ENCODE peak calls at places on chromosomes 7 and 10, in four cellular contexts. M is posterior cingulate gyrus; D is stimulated activated CD4-positive, alpha-beta T cell treated with anti-CD3 and anti-CD28 coated beads, TNF-alpha, amount 100 ng/mL, for 24 hours; Y is NCI-H1105 treated with DMSO at 0.1 percent for 48 hours. T is an unnamed sample.

GRCh38 chr7:41880107-41880506 is 177.2 kb upstream of the INHBA start:
- DNase-seq in D (no peak), Y (no peak), M (no peak), T (no peak)

GRCh38 chr10:75404023-75404334 is 2.4 kb upstream of the ZNF503 start:
- DNase-seq in Y (no peak), M (no peak), D (no peak), T (no peak)

GRCh38 chr10:86954681-86955500 is 2.5 kb downstream of the MMRN2 start:
- DNase-seq in Y (no peak), M (peak), D (no peak), T (peak)

GRCh38 chr7:150953061-150953997 is 24.8 kb downstream of the KCNH2 start:
- DNase-seq in M (peak), D (no peak), Y (no peak), T (peak)

GRCh38 chr10:69750011-69750373 is 51.7 kb upstream of the COL13A1 start:
- DNase-seq in Y (no peak), D (no peak), M (no peak), T (no peak)

GRCh38 chr7:92602352-92603088 is 12.3 kb upstream of the FAM133B start:
- DNase-seq in D (no peak), M (no peak), Y (no peak), T (no peak)

GRCh38 chr7:47045169-47045568 is 536.7 kb downstream of the TNS3 start:
- DNase-seq in Y (no peak), M (no peak), D (no peak), T (peak)

GRCh38 chr10:43029043-43029442 is 47.8 kb upstream of the RET start:
- DNase-seq in M (no peak), Y (no peak), D (no peak), T (no peak)

GRCh38 chr7:102834466-102834865 is 78.3 kb upstream of the LRRC17 start:
- DNase-seq in Y (no peak), D (no peak), M (no peak), T (no peak)

GRCh38 chr7:30870821-30871518 is 40.7 kb upstream of the AQP1 start:
- DNase-seq in Y (no peak), D (no peak), M (no peak), T (no peak)

GRCh38 chr10:61970182-61971015 is 68.9 kb downstream of the ARID5B start:
- DNase-seq in Y (no peak), D (no peak), M (no peak), T (no peak)

GRCh38 chr7:114530074-114530611 is 115.5 kb downstream of the FOXP2 start:
- DNase-seq in Y (peak), M (no peak), D (no peak), T (no peak)

GRCh38 chr7:333399-333776 is 43.4 kb downstream of the FOXL3 start:
- DNase-seq in D (no peak), M (peak), Y (no peak), T (peak)

GRCh38 chr7:77276120-77276519 is 76.5 kb upstream of the FGL2 start:
- DNase-seq in Y (no peak), M (no peak), D (no peak), T (no peak)

GRCh38 chr10:65030263-65030662 is 1509.1 kb downstream of the REEP3 start:
- DNase-seq in D (no peak), Y (no peak), M (no peak), T (no peak)

GRCh38 chr10:127979017-127979416 is 72.1 kb downstream of the PTPRE start:
- DNase-seq in M (no peak), Y (no peak), D (no peak), T (no peak)

GRCh38 chr10:127563718-127564553 is 14.8 kb downstream of the NPS start:
- DNase-seq in M (peak), Y (no peak), D (peak), T (peak)

GRCh38 chr7:128177768-128178550 is 63.1 kb upstream of the LEP start:
- DNase-seq in M (no peak), D (no peak), Y (no peak), T (no peak)

GRCh38 chr7:47633134-47633533 is 51.2 kb upstream of the TNS3 start:
- DNase-seq in M (no peak), D (no peak), Y (no peak), T (no peak)

GRCh38 chr10:77456414-77456813 is 181.2 kb downstream of the KCNMA1 start:
- DNase-seq in M (peak), D (no peak), Y (no peak), T (no peak)

GRCh38 chr10:122939819-122940543 is 14.0 kb downstream of the C10orf88 start:
- DNase-seq in Y (no peak), D (no peak), M (no peak), T (no peak)

GRCh38 chr7:94008537-94008936 is 4.4 kb upstream of the BET1 start:
- DNase-seq in D (no peak), Y (no peak), M (no peak), T (no peak)

GRCh38 chr10:75433216-75433615 is 1.8 kb downstream of the LRMDA start:
- DNase-seq in D (no peak), M (no peak), Y (no peak), T (no peak)

GRCh38 chr10:21506351-21506750 is 19.1 kb downstream of the SKIDA1 start:
- DNase-seq in Y (no peak), D (no peak), M (no peak), T (no peak)

GRCh38 chr10:98367626-98368451 is 47.1 kb downstream of the PYROXD2 start:
- DNase-seq in D (no peak), M (peak), Y (no peak), T (no peak)

GRCh38 chr7:34687529-34687928 is 29.5 kb downstream of the NPSR1 start:
- DNase-seq in M (no peak), Y (no peak), D (no peak), T (no peak)

GRCh38 chr7:102845351-102845750 is 67.4 kb upstream of the LRRC17 start:
- DNase-seq in Y (no peak), M (no peak), D (no peak), T (no peak)

GRCh38 chr10:77493851-77494788 is 143.5 kb downstream of the KCNMA1 start:
- DNase-seq in D (no peak), M (no peak), Y (no peak), T (no peak)

GRCh38 chr10:124622158-124622557 is 122.0 kb downstream of the FAM53B start:
- DNase-seq in M (no peak), D (no peak), Y (no peak), T (no peak)

GRCh38 chr10:59606551-59606961 is 103.1 kb downstream of the SLC16A9 start:
- DNase-seq in Y (no peak), M (no peak), D (no peak), T (no peak)

GRCh38 chr7:137086896-137087295 is 218.4 kb downstream of the CHRM2 start:
- DNase-seq in Y (no peak), D (no peak), M (no peak), T (no peak)

GRCh38 chr7:69633122-69633892 is 35.0 kb downstream of the AUTS2 start:
- DNase-seq in M (no peak), Y (no peak), D (no peak), T (no peak)